ENCODE peak calls at places on chromosome 20, in six cellular contexts. V, G, A, B, F and W are unnamed samples. For H3K27me3, the result is how much of the 10 kb centered on the place peaks cover.

GRCh38 chr20:54929191-54929590 is 453.8 kb downstream of the DOK5 start:
- DNase-seq in G (no peak), V (no peak), F (no peak), A (no peak), B (no peak), W (no peak)

GRCh38 chr20:23520185-23520584 is 29.3 kb downstream of the CST8 start:
- DNase-seq in F (no peak), G (no peak), V (no peak), A (no peak), B (no peak), W (no peak)

GRCh38 chr20:36344517-36345132 is 38.5 kb downstream of the DLGAP4 start:
- DNase-seq in G (peak), F (no peak), B (no peak), V (peak), A (peak), W (no peak)

GRCh38 chr20:8424010-8424409 is 291.9 kb downstream of the PLCB1 start:
- DNase-seq in B (no peak), G (no peak), F (no peak), V (no peak), A (peak), W (no peak)

GRCh38 chr20:24605937-24606455 is 136.6 kb downstream of the SYNDIG1 start:
- DNase-seq in V (no peak), B (no peak), A (no peak), G (no peak), F (no peak), W (no peak)

GRCh38 chr20:2387180-2387577 is 6.5 kb downstream of the TGM6 start:
- DNase-seq in A (peak), B (no peak), F (no peak), V (no peak), G (peak), W (no peak)

GRCh38 chr20:43959079-43959919 is 44.6 kb downstream of the TOX2 start:
- DNase-seq in F (no peak), B (no peak), A (peak), G (no peak), V (no peak), W (peak)

GRCh38 chr20:11675920-11676617 is 241.6 kb upstream of the BTBD3 start:
- DNase-seq in A (no peak), G (no peak), F (no peak), B (no peak), V (no peak), W (no peak)

GRCh38 chr20:56766528-56766927 is 137.4 kb downstream of the TFAP2C start:
- DNase-seq in F (no peak), B (no peak), G (no peak), A (no peak), V (no peak), W (no peak)

GRCh38 chr20:48703107-48703506 is 124.7 kb downstream of the PREX1 start:
- DNase-seq in G (no peak), B (peak), V (no peak), F (peak), A (peak), W (no peak)

GRCh38 chr20:47703748-47704147 is 81.5 kb downstream of the SULF2 start:
- DNase-seq in V (no peak), F (no peak), B (no peak), G (no peak), A (no peak), W (no peak)

GRCh38 chr20:44582321-44583025 is at the start of gene PKIG:
- DNase-seq in F (peak), B (peak), V (no peak), A (no peak), G (no peak), W (no peak)

GRCh38 chr20:830011-830521 is 3.4 kb upstream of the FAM110A start:
- DNase-seq in B (no peak), G (no peak), A (no peak), V (no peak), F (peak), W (no peak)

GRCh38 chr20:32189691-32190607 is 17.6 kb downstream of the PLAGL2 start:
- DNase-seq in G (no peak), F (peak), A (peak), V (peak), B (peak), W (peak)

GRCh38 chr20:39291301-39291700 is 329.2 kb downstream of the DHX35 start:
- DNase-seq in A (no peak), F (no peak), B (no peak), G (no peak), V (no peak), W (no peak)

GRCh38 chr20:25274481-25274880 is 26.6 kb downstream of the PYGB start:
- DNase-seq in F (peak), B (peak), V (peak), G (no peak), A (peak), W (peak)

GRCh38 chr20:4167261-4168004 is 152.1 kb upstream of the RNF24 start:
- DNase-seq in A (no peak), F (no peak), B (no peak), V (no peak), G (no peak), W (no peak)

GRCh38 chr20:13158339-13158738 is 62.7 kb upstream of the ISM1 start:
- DNase-seq in A (peak), G (no peak), B (no peak), V (no peak), F (peak), W (no peak)

GRCh38 chr20:51802170-51802745 is at the start of gene SALL4:
- DNase-seq in B (no peak), F (no peak), G (no peak), A (peak), V (no peak), W (no peak)

GRCh38 chr20:11178946-11179654 is 505.3 kb upstream of the JAG1 start:
- DNase-seq in G (peak), F (no peak), B (no peak), A (no peak), V (no peak), W (no peak)

DNA sequence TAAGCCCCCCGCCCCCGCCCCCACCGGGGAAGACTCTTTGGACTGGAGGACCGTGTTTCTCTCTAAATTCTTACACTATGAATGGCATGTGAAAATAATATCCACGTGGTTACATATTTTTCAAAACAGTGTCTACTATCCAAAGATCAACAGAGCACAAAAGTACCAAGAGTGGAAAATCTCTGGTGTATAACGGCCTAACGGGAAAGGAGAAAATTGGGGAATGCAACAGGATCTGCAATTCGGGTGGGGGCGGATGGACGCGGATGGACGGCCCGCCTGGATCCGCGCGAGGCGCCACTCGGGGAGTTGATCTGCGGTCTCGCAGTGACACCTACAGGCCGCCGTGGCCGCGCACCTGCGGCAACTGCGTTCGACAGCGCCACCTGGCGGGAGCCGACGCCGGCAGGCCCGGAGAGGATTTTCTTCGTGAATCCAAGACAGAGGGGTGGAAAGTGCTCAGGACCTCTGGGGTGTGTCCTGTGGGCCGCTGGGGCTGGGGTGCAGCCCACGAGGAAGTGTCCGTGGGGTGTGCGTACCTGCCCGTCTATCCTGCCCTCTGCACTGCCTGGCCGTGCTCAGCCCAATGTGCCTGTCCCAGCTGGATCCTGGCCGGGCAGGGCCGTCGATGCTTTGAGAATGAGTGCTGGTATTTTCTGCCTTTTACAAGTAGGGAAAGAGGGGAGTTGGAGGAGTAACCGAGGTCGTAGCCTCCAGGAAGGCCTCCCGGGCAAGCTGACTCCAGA is 18.6 kb downstream of the ANKRD60 start:
- DNase-seq in V (peak), F (peak), A (peak), B (peak), G (peak), W (peak)
- H3K4me3 ChIP-seq in V (no peak), F (no peak), A (no peak), B (no peak), G (no peak), W (no peak)

GRCh38 chr20:5313916-5314315 is 2.8 kb downstream of the PROKR2 start:
- DNase-seq in B (no peak), A (no peak), F (no peak), G (no peak), V (no peak), W (no peak)

GRCh38 chr20:5315807-5316187 is 957 bp downstream of the PROKR2 start:
- DNase-seq in V (no peak), A (no peak), G (no peak), B (no peak), F (no peak), W (no peak)

GRCh38 chr20:5312518-5312917 is 4.2 kb downstream of the PROKR2 start:
- DNase-seq in G (no peak), F (no peak), V (no peak), A (no peak), B (no peak), W (no peak)

DNA sequence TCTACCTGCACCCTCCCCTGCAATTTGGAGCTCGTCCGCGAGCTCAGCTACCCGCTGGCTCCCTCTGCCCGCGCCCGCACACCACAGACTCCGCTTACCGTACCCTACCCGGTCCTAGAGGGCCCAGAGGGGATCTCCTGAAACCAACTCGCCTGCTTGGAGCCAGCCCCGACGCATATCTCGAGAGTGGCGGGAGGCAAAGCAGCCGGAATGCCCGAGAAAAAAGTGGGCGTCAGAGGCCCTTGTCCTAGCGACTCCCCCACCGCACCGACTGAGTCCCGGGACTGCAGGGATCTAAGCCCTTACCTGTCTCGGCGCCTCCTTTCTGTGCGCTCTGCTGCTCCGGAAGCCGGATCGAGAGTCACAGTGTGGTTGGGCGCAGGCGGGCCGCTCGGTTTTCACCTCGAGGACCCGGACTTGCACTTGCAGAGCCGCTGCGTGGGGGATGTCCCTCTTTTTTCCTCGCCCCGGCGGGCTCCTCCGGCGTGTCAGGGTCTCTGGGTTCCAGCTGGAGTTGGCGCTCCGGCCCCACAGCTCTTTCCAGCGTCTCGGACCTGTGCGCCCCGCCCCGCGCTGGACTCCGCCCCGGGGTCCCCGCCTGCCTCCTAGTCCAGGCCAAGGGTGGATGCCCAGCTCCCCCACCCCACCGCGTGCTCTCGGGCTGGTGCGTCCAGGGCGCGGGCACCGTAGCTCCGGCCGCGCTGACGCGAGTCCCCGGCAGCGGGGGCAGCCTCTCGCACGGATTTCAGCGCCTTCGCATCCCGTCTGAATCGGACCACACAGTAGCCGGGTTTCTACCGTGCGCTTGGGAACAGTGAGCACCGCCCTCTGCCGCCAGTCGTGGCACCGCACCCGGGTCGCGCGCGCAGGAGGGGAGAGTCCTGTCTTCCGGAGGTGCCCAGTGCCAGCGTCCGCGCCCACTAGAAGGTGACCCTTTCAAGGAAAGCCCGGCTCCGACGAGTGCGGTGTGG is at the start of gene PROKR2:
- DNase-seq in G (no peak), A (peak), B (no peak), F (no peak), V (no peak), W (no peak)
- H3K27me3 ChIP-seq in G (under half), A (under half), B (half or more), F (under half), V (under half), W (under half)

GRCh38 chr20:33444797-33445560 is 1.4 kb upstream of the SNTA1 start:
- DNase-seq in V (no peak), F (no peak), A (peak), B (peak), G (no peak), W (no peak)

GRCh38 chr20:33442136-33443005 is 1.2 kb downstream of the SNTA1 start:
- DNase-seq in F (peak), G (no peak), A (peak), V (no peak), B (peak), W (peak)

GRCh38 chr20:33441142-33441955 is 2.2 kb downstream of the SNTA1 start:
- DNase-seq in G (no peak), V (no peak), B (peak), F (no peak), A (peak), W (no peak)

GRCh38 chr20:33443006-33443511 is 504 bp downstream of the SNTA1 start:
- DNase-seq in G (no peak), F (peak), B (peak), V (peak), A (no peak), W (peak)

DNA sequence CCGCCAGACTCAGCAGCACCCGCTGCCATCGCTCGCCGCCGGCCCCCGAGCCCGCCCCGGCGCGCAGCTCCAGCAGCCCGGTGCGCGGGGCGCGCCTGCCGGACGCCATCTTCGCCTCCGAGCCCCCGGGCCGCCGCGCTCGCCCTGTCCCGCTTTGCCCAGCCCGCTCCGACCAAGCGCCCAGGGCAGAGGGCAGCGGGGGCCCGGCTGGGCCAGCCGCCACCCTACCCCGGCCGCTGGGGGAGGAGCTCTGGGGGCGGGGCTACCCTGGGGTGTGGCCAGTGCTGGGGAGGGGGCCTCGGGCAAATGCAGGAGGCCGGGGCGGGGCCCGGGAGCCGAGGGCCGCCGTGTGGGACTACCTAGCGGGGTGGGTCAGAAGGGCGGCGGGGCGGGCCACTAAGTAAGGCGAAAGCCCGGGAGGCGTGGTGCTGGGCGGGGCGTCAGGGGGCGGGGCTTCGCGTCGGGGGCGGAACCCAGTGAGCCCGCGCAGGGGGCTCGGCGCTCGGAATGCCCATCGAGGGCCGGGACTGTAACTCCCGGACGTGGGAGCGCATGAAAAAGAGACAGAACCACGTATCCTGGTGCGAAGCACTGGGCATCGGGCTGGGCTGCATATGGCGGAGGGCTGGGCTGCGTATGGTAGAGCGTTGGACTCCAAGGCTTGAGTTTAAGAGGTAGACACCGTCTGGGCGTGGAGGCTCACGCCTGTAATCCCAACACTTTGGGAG is at the start of gene SNTA1:
- DNase-seq in V (peak), A (peak), G (no peak), F (peak), B (peak), W (peak)
- TF ChIP-seq POLR2A in V (no peak), A (no peak), G (no peak), F (no peak), B (peak), W (peak)

DNA sequence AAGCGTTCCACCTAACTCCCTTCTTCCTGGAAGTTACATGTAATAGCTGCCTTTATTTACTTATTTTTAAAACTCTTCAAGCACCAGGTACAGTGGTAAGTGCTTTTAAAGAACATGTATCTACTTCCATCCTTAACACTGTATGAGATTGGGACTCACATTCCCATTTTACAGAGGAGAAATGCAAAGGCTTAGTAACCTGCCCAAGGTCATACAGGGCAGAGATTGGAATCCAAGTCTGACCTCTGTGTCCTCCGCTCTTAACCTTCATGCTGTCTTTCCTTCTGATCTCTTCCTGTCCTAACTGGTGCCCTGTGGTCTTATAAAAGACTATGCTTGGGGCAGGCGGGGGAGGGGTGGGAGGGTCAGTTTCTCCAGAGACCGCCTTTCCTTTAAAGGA is 1.6 kb downstream of the B4GALT5 start:
- DNase-seq in G (no peak), A (no peak), F (no peak), B (no peak), V (no peak), W (no peak)
- H3K4me3 ChIP-seq in G (peak), A (peak), F (peak), B (peak), V (peak), W (peak)

DNA sequence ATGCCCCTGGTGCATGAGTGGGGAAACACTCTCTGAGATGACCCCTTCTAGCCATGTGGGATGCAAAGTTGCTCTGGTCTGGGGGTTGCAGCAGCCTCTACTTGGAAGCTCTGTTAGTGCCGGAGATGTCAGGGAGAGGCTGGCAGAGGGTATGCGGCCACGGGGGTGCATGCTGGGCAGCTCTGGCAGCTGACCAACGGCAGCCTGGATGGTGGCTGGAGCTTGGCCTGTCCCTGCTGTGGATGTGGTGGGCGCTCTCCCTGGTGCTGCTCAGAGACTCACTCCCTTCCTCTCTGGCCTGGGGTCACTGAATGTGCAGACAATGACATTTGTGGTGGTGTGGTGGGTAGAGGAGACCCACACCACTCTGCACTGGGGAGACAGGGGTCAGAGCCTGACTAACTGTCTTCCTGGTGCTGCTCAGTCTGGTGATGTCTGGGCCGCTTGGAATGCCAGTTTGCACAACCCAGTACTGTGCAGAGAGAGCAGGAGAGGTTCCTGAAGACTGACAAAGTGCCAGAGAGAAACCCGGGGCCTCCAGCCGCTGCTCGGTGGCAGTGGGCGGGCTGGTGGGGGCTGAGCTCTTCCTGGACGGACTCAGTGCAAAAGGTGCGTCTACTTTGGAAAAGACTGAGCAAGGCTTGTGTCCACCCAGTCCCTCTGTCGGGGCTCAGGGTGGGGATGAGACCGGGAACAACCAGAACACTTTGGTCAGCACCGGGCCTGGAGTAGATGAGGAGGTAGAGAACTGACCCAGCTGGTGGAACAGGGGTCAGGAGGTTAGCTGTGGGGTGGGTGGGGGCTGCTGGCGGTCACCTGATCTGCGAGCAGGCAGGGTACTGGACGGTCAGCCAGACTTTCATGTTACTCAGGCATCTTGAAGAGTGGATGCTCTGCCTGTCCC is 2.7 kb downstream of the MYT1 start:
- DNase-seq in V (no peak), G (no peak), B (no peak), F (no peak), A (no peak), W (no peak)
- H3K27me3 ChIP-seq in V (under half), G (under half), B (half or more), F (under half), A (under half), W (under half)

GRCh38 chr20:38057351-38057972 is 23.9 kb downstream of the RPRD1B start:
- DNase-seq in A (peak), G (peak), F (peak), B (peak), V (peak), W (peak)
- TF ChIP-seq POLR2A in A (no peak), G (no peak), F (no peak), B (no peak), V (no peak), W (no peak)

DNA sequence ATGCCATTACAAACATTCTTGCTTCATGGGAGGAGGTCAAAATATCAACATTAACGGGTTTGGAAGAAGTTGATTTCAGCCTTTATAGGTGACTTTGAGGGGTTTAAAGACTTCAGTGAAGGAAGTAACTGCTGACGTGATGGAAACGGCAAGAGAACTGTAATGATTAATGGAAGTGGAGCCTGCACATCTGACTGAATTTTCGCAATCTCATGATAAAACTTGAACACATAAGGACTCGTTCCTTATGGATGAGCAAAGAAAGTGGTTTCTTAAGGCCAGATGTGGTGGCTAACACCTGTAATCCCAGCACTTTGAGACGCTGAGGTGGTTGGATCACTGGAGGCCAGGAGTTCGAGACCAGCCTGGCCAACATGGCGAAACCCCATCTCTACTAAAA is 226.1 kb downstream of the BCAS1 start:
- DNase-seq in F (no peak), V (no peak), A (no peak), G (no peak), B (no peak), W (no peak)
- H3K4me3 ChIP-seq in F (no peak), V (no peak), A (no peak), G (no peak), B (no peak), W (no peak)